ENCODE peak calls at places on chromosomes 16 and 17, in ten cellular contexts. N is GM23338, E is ovary, G is tibial artery, K is OCI-LY7, S is GM23248, I is mucosa of descending colon, L is adrenal gland, J is psoas muscle, Y is heart right ventricle. T is an unnamed sample.

GRCh38 chr17:57714660-57715059 is 30.4 kb downstream of the CCDC182 start:
- DNase-seq in Y (no peak), S (no peak), K (no peak), I (no peak), E (no peak), J (no peak), N (no peak), L (no peak), G (no peak), T (no peak)

GRCh38 chr17:32323784-32324590 is 18.0 kb downstream of the C17orf75 start:
- DNase-seq in L (no peak), J (no peak), G (no peak), K (no peak), I (no peak), E (no peak), Y (no peak), S (peak; percentile 61), N (no peak), T (no peak)

GRCh38 chr16:54715011-54715410 is 215.7 kb upstream of the IRX5 start:
- DNase-seq in J (no peak), S (no peak), E (no peak), L (no peak), G (no peak), K (no peak), I (no peak), Y (no peak), N (no peak), T (no peak)

GRCh38 chr16:7338826-7339225 is 6.2 kb downstream of the RBFOX1 start:
- DNase-seq in K (no peak), L (no peak), I (no peak), G (no peak), S (no peak), E (no peak), J (no peak), Y (no peak), N (no peak), T (no peak)

GRCh38 chr16:4766875-4767628 is at the start of gene ZNF500:
- DNase-seq in L (peak; percentile 98), E (peak; percentile 98), J (peak; percentile 99), S (peak; percentile 99), N (peak; percentile 99), I (peak; percentile 98), K (peak; percentile 96), G (peak; percentile 99), Y (peak; percentile 99), T (peak; percentile 94)

GRCh38 chr17:18041776-18042175 is 2.6 kb downstream of the GID4 start:
- DNase-seq in G (no peak), L (no peak), N (no peak), I (no peak), E (no peak), S (peak; percentile 95), Y (no peak), J (peak; percentile 37), K (no peak), T (no peak)

GRCh38 chr16:4918790-4919210 is 18.1 kb downstream of the PPL start:
- DNase-seq in I (no peak), E (no peak), N (peak; percentile 47), S (no peak), L (no peak), Y (no peak), J (no peak), G (no peak), K (no peak), T (no peak)

GRCh38 chr17:77540531-77540930 is 399.8 kb downstream of the SEC14L1 start:
- DNase-seq in G (no peak), N (no peak), Y (no peak), J (no peak), S (no peak), L (no peak), I (no peak), K (no peak), E (no peak), T (no peak)

GRCh38 chr16:3908951-3909437 is 28.5 kb upstream of the CREBBP start:
- DNase-seq in G (no peak), K (no peak), N (peak; percentile 16), E (peak; percentile 25), I (no peak), Y (no peak), L (no peak), J (no peak), S (no peak), T (no peak)

GRCh38 chr16:31080035-31080629 is 5.9 kb downstream of the ZNF646 start:
- DNase-seq in L (peak; percentile 18), S (no peak), J (no peak), E (no peak), N (peak; percentile 18), I (no peak), K (no peak), G (no peak), Y (no peak), T (no peak)

GRCh38 chr16:31079342-31079944 is 5.2 kb downstream of the ZNF646 start:
- DNase-seq in L (no peak), Y (no peak), I (no peak), G (no peak), E (no peak), S (no peak), J (no peak), N (no peak), K (no peak), T (no peak)

GRCh38 chr16:31077592-31078199 is 3.5 kb downstream of the ZNF646 start:
- DNase-seq in S (no peak), E (no peak), Y (no peak), K (no peak), I (no peak), N (peak; percentile 35), J (no peak), G (no peak), L (no peak), T (no peak)

GRCh38 chr16:31077024-31077423 is 2.8 kb downstream of the ZNF646 start:
- DNase-seq in I (no peak), K (no peak), L (no peak), J (no peak), N (no peak), S (no peak), G (no peak), E (no peak), Y (no peak), T (peak; percentile 59)

GRCh38 chr16:31078597-31079341 is 4.5 kb downstream of the ZNF646 start:
- DNase-seq in G (no peak), J (no peak), K (no peak), L (no peak), S (no peak), Y (no peak), I (no peak), E (no peak), N (no peak), T (no peak)
- H3K36me3 ChIP-seq in G (peaks cover 78% of the 10 kb centered on the region), J (peaks cover 4% of the 10 kb centered on the region), K (peaks cover 73% of the 10 kb centered on the region), L (no peaks in the 10 kb centered on the region), S (peaks cover 2% of the 10 kb centered on the region), Y (peaks cover 5% of the 10 kb centered on the region), I (peaks cover 3% of the 10 kb centered on the region), E (no peaks in the 10 kb centered on the region), N (peaks cover 7% of the 10 kb centered on the region), T (peaks cover 70% of the 10 kb centered on the region)

GRCh38 chr17:64148017-64148631 is 18.2 kb upstream of the ERN1 start:
- DNase-seq in N (peak; percentile 25), J (no peak), E (no peak), L (no peak), I (no peak), Y (no peak), S (peak; percentile 23), K (peak; percentile 43), G (no peak), T (no peak)

GRCh38 chr17:64148699-64149098 is 18.8 kb upstream of the ERN1 start:
- DNase-seq in Y (no peak), J (peak; percentile 50), E (no peak), N (peak; percentile 14), I (no peak), G (no peak), L (no peak), S (peak; percentile 33), K (peak; percentile 53), T (no peak)

GRCh38 chr17:64145751-64146417 is 15.9 kb upstream of the ERN1 start:
- DNase-seq in L (peak; percentile 95), E (peak; percentile 99), J (peak; percentile 96), S (peak; percentile 99), G (peak; percentile 98), I (peak; percentile 97), K (peak; percentile 100), N (peak; percentile 99), Y (peak; percentile 94), T (peak; percentile 96)

GRCh38 chr17:64146418-64147109 is 16.6 kb upstream of the ERN1 start:
- DNase-seq in G (peak; percentile 87), K (peak; percentile 70), S (peak; percentile 76), E (peak; percentile 70), I (peak; percentile 76), J (peak; percentile 72), N (peak; percentile 57), Y (peak; percentile 60), L (peak; percentile 66), T (peak; percentile 23)

GRCh38 chr17:64147110-64148016 is 17.4 kb upstream of the ERN1 start:
- DNase-seq in I (no peak), Y (no peak), J (no peak), E (peak; percentile 24), K (peak; percentile 55), S (peak; percentile 36), L (no peak), G (no peak), N (peak; percentile 25), T (no peak)
- H3K4me1 ChIP-seq in I (no peaks in the 10 kb centered on the region), Y (peaks cover 42% of the 10 kb centered on the region), J (peaks cover 56% of the 10 kb centered on the region), E (peaks cover 5% of the 10 kb centered on the region), K (peaks cover 36% of the 10 kb centered on the region), S (peaks cover 15% of the 10 kb centered on the region), L (peaks cover 14% of the 10 kb centered on the region), G (peaks cover 14% of the 10 kb centered on the region), N (peaks cover 11% of the 10 kb centered on the region), T (peaks cover 3% of the 10 kb centered on the region)

DNA sequence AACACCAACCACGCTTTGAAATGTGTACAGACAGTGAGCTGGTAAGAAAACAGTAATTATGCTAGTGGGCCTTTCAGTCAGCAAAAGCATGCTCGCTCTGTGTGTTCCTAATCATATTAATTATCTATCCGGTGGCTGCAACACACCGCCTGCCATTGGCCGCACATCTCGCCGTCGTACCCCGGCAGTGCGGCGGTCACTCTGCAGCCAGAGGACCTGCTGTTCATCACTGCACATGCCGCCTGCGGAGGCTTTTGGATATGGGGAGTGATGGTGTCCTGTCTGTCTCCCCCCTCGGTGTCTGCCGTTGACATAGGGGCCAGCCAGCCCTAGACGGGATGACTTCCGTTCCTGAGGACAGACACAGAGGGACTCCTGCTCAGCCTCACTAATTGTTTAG is 68.5 kb downstream of the RPA1 start:
- DNase-seq in K (no peak), G (no peak), J (no peak), I (no peak), S (no peak), N (no peak), Y (no peak), E (no peak), L (no peak), T (no peak)
- H3K36me3 ChIP-seq in K (peaks cover 63% of the 10 kb centered on the region), G (peaks cover 64% of the 10 kb centered on the region), J (peaks cover 11% of the 10 kb centered on the region), I (no peaks in the 10 kb centered on the region), S (peaks cover 29% of the 10 kb centered on the region), N (no peaks in the 10 kb centered on the region), Y (no peaks in the 10 kb centered on the region), E (no peaks in the 10 kb centered on the region), L (no peaks in the 10 kb centered on the region), T (peaks cover 39% of the 10 kb centered on the region)

DNA sequence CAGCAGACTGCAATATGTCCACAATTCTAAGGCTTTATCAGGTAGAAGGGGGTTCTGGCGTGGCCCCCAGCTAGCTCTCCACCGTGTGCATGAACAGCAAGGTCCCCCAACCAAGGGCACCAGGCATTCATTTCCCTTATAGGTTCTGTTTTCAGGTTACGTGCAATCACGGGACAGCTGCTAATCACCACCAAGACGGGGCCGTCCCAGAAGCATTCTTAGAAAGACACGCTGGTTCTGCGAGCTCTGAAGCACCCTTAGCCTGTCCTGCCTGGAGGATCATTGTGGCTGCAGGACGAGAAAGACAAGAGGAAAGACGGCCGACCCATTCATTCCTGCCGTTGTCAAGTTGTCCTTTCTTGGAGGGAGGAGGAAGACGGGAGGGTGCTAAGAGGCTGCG is 302.9 kb downstream of the SOX9 start:
- DNase-seq in E (no peak), K (no peak), S (no peak), I (no peak), N (no peak), G (no peak), J (no peak), Y (no peak), L (no peak), T (no peak)
- H3K4me1 ChIP-seq in E (no peaks in the 10 kb centered on the region), K (peaks cover 4% of the 10 kb centered on the region), S (peaks cover 33% of the 10 kb centered on the region), I (peaks cover 33% of the 10 kb centered on the region), N (no peaks in the 10 kb centered on the region), G (peaks cover 19% of the 10 kb centered on the region), J (peaks cover 5% of the 10 kb centered on the region), Y (no peaks in the 10 kb centered on the region), L (no peaks in the 10 kb centered on the region), T (no peaks in the 10 kb centered on the region)